ENCODE peak calls at places on chromosomes 6 and 20, in five cellular contexts. U is IMR-90, Y is K562, A is HepG2, B is H1. K is an unnamed sample.

GRCh38 chr6:24719125-24719931 is at the start of gene C6orf62:
- DNase-seq in U (peak; percentile 30), Y (peak; percentile 20), A (no peak), B (no peak), K (no peak)

GRCh38 chr6:134956032-134956431 is 6.1 kb upstream of the ALDH8A1 start:
- DNase-seq in U (peak; percentile 19), Y (no peak), A (no peak), B (no peak), K (no peak)

GRCh38 chr6:125985522-125985921 is 818 bp upstream of the TRMT11 start:
- DNase-seq in U (no peak), Y (no peak), A (peak; percentile 21), B (no peak), K (no peak)

GRCh38 chr6:158938811-158939254 is 61.2 kb downstream of the RSPH3 start:
- DNase-seq in U (no peak), Y (peak; percentile 69), A (no peak), B (no peak), K (peak; percentile 52)

GRCh38 chr20:18628330-18628941 is 40.6 kb downstream of the DTD1 start:
- DNase-seq in U (no peak), Y (peak; percentile 17), A (peak; percentile 24), B (peak; percentile 29), K (peak; percentile 18)

GRCh38 chr6:71289039-71289801 is 609 bp downstream of the OGFRL1 start:
- DNase-seq in U (no peak), Y (no peak), A (no peak), B (no peak), K (peak; percentile 20)

GRCh38 chr6:170553686-170554085 is 483 bp upstream of the TBP start:
- DNase-seq in U (peak; percentile 37), Y (no peak), A (no peak), B (no peak), K (no peak)

GRCh38 chr20:4167261-4168004 is 152.1 kb upstream of the RNF24 start:
- DNase-seq in U (no peak), Y (no peak), A (peak; percentile 95), B (no peak), K (no peak)

GRCh38 chr6:28349344-28349891 is 329 bp upstream of the ZKSCAN3 start:
- DNase-seq in U (no peak), Y (no peak), A (no peak), B (no peak), K (no peak)

GRCh38 chr6:128365520-128366160 is 154.8 kb downstream of the PTPRK start:
- DNase-seq in U (no peak), Y (no peak), A (peak; percentile 77), B (no peak), K (no peak)

GRCh38 chr6:81307640-81308214 is 444.8 kb downstream of the TENT5A start:
- DNase-seq in U (no peak), Y (no peak), A (no peak), B (no peak), K (no peak)

GRCh38 chr20:18001131-18001921 is 32.5 kb downstream of the MGME1 start:
- DNase-seq in U (peak; percentile 69), Y (no peak), A (peak; percentile 90), B (no peak), K (no peak)

GRCh38 chr6:136989591-136990578 is 54.9 kb downstream of the IL20RA start:
- DNase-seq in U (no peak), Y (no peak), A (no peak), B (peak; percentile 51), K (no peak)

GRCh38 chr6:40276176-40276575 is 311.0 kb downstream of the LRFN2 start:
- DNase-seq in U (no peak), Y (no peak), A (no peak), B (no peak), K (no peak)

GRCh38 chr6:13488896-13489237 is 1.5 kb upstream of the GFOD1 start:
- DNase-seq in U (no peak), Y (no peak), A (no peak), B (no peak), K (no peak)

GRCh38 chr6:107655245-107655644 is 165.3 kb downstream of the SOBP start:
- DNase-seq in U (no peak), Y (no peak), A (no peak), B (no peak), K (no peak)

GRCh38 chr6:114033606-114034005 is 62.7 kb upstream of the HDAC2 start:
- DNase-seq in U (no peak), Y (no peak), A (no peak), B (no peak), K (no peak)

GRCh38 chr6:16243055-16243454 is 4.7 kb downstream of the GMPR start:
- DNase-seq in U (peak; percentile 87), Y (no peak), A (no peak), B (no peak), K (no peak)

GRCh38 chr6:15481892-15482291 is 180.9 kb downstream of the DTNBP1 start:
- DNase-seq in U (no peak), Y (peak; percentile 88), A (no peak), B (no peak), K (no peak)

GRCh38 chr6:113697642-113698410 is 159.3 kb upstream of the MARCKS start:
- DNase-seq in U (peak; percentile 98), Y (no peak), A (no peak), B (no peak), K (no peak)

GRCh38 chr20:61295726-61296628 is 43.9 kb downstream of the CDH4 start:
- DNase-seq in U (no peak), Y (no peak), A (no peak), B (no peak), K (no peak)

GRCh38 chr6:159052720-159053119 is 7.9 kb upstream of the TAGAP start:
- DNase-seq in U (no peak), Y (no peak), A (no peak), B (no peak), K (no peak)

GRCh38 chr6:153790048-153790447 is 249.0 kb upstream of the OPRM1 start:
- DNase-seq in U (peak; percentile 13), Y (no peak), A (peak; percentile 49), B (no peak), K (peak; percentile 43)

GRCh38 chr6:45791181-45791580 is 224.5 kb downstream of the CLIC5 start:
- DNase-seq in U (peak; percentile 21), Y (no peak), A (no peak), B (no peak), K (no peak)

GRCh38 chr6:141335889-141336288 is 796.8 kb upstream of the GJE1 start:
- DNase-seq in U (no peak), Y (no peak), A (no peak), B (no peak), K (no peak)

GRCh38 chr20:62696999-62697398 is 11.6 kb upstream of the NTSR1 start:
- DNase-seq in U (no peak), Y (no peak), A (no peak), B (no peak), K (no peak)

GRCh38 chr20:47774081-47774777 is 11.1 kb downstream of the SULF2 start:
- DNase-seq in U (no peak), Y (no peak), A (no peak), B (no peak), K (no peak)

GRCh38 chr6:30735668-30736314 is 6.7 kb downstream of the FLOT1 start:
- DNase-seq in U (no peak), Y (no peak), A (no peak), B (no peak), K (no peak)

GRCh38 chr6:116876635-116877611 is at the start of gene RFX6:
- DNase-seq in U (no peak), Y (peak; percentile 18), A (no peak), B (no peak), K (peak; percentile 1)

GRCh38 chr20:16531485-16531884 is 41.8 kb downstream of the KIF16B start:
- DNase-seq in U (no peak), Y (no peak), A (no peak), B (no peak), K (peak; percentile 35)
- TF ChIP-seq MAFK in U (peak; percentile 22), Y (peak; percentile 4), A (peak; percentile 73), B (no peak), K (peak; percentile 95)

DNA sequence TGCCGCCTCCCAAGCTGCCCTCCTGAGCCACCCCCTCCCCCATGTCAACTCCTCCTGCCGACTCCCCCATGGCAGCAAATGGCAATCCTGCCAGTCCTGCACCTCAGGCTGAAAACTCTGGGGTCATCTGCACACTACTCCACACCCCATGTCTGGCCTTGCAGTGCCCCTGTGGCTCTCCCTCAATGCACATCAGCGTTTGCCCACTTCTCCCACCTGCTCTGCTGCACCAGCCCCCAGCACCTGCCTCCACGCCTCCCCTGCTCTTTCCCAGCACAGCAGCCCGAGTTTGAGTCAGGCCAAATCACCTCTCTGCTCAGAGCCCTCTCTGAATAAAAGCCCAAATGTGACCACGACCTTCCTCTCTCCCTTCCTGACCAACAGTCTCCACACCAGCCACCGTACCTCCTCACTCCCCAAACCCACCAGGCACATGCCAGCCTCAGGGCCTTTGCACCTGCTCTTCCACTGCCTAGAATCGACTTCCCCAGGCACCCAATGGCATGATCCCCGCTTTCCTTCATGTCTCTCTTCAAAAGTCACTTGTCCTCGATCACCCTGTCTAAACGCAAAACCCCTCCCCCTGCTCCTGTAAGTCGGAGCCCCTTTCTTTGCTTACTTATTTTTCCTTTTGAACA is 4.3 kb downstream of the PXDC1 start:
- DNase-seq in U (no peak), Y (no peak), A (no peak), B (no peak), K (no peak)
- TF ChIP-seq MAFK in U (no peak), Y (no peak), A (no peak), B (no peak), K (no peak)

GRCh38 chr20:33575302-33575701 is 85.4 kb downstream of the CBFA2T2 start:
- DNase-seq in U (no peak), Y (no peak), A (no peak), B (no peak), K (no peak)
- TF ChIP-seq MAFK in U (no peak), Y (no peak), A (no peak), B (no peak), K (no peak)

GRCh38 chr6:143505537-143505936 is 6.0 kb downstream of the FUCA2 start:
- DNase-seq in U (no peak), Y (no peak), A (no peak), B (no peak), K (no peak)

GRCh38 chr6:143506620-143507019 is 4.9 kb downstream of the FUCA2 start:
- DNase-seq in U (no peak), Y (no peak), A (no peak), B (no peak), K (no peak)

GRCh38 chr6:143506199-143506598 is 5.3 kb downstream of the FUCA2 start:
- DNase-seq in U (no peak), Y (no peak), A (no peak), B (no peak), K (no peak)

GRCh38 chr6:143505111-143505510 is 6.4 kb downstream of the FUCA2 start:
- DNase-seq in U (no peak), Y (no peak), A (no peak), B (no peak), K (no peak)

DNA sequence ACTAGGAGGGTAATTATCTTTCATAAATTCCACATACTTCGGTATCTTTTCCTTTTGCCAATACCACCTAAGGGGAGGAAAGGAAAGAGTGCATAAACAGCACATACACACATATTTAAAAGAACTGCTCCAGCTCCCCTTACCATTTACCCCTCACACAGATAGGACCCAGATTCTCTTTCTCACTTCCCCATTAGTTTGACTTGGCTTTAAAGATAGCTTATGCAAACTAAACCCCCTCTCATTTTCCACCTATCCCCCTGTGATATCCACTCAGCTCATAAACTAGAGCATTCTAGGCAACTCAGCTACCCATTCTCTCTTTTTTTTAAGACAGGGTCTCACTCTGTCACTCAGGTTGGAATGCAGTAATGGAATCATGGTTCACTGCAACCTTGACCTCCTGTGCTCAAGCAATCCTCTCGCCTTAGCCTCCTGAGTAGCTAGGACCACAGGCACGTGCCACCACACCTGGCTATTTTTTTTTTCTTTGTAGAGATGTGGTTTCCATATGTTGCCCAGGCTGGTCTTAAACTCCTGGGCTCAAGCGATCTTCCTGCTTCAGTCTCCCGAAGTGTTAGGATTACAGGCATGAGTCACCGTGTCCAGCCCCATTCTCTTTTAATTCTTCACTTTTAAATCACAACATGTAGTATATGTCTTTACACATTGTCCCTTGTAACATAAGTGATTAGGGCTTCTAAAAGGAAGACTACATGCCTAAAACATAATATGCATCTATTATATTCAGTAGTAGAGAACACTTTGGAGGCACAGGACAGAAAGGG is 4.0 kb downstream of the FUCA2 start:
- DNase-seq in U (peak; percentile 49), Y (no peak), A (no peak), B (no peak), K (no peak)
- TF ChIP-seq MAFK in U (no peak), Y (no peak), A (no peak), B (no peak), K (no peak)

K was measured in A549.